ENCODE peak calls at places on chromosome 13, in six cellular contexts. G is AG04450, L is psoas muscle, S is suprapubic skin, R is PC-3, H is thoracic aorta. U is an unnamed sample. For H3K9me3, the result is how much of the 10 kb centered on the place peaks cover.

GRCh38 chr13:69579351-69579750 is 528.3 kb upstream of the ATXN8OS start:
- DNase-seq in G (no peak), L (no peak), S (no peak), R (peak), H (no peak), U (no peak)

GRCh38 chr13:98320561-98321105 is 143.6 kb upstream of the RNF113B start:
- DNase-seq in S (no peak), R (no peak), L (no peak), G (no peak), H (no peak), U (no peak)

GRCh38 chr13:51771418-51772104 is 32.4 kb downstream of the DHRS12 start:
- DNase-seq in R (no peak), H (no peak), L (no peak), S (no peak), G (no peak), U (no peak)

GRCh38 chr13:79548886-79549285 is 67.9 kb downstream of the NDFIP2 start:
- DNase-seq in H (no peak), R (peak), G (no peak), S (no peak), L (no peak), U (no peak)

GRCh38 chr13:76683854-76684253 is 202.4 kb downstream of the KCTD12 start:
- DNase-seq in H (no peak), S (no peak), G (no peak), R (no peak), L (no peak), U (no peak)

GRCh38 chr13:69793803-69794453 is 313.7 kb upstream of the ATXN8OS start:
- DNase-seq in R (no peak), S (no peak), H (no peak), G (no peak), L (no peak), U (no peak)

GRCh38 chr13:47661076-47661475 is 340.0 kb downstream of the SUCLA2 start:
- DNase-seq in L (no peak), H (no peak), R (peak), G (peak), S (no peak), U (no peak)

GRCh38 chr13:111493468-111493867 is 173.0 kb downstream of the TEX29 start:
- DNase-seq in H (no peak), L (no peak), R (no peak), G (no peak), S (no peak), U (no peak)

GRCh38 chr13:44393391-44393790 is 19.8 kb downstream of the SERP2 start:
- DNase-seq in G (no peak), H (no peak), S (peak), L (no peak), R (no peak), U (no peak)

GRCh38 chr13:28338202-28338601 is 156.7 kb downstream of the FLT1 start:
- DNase-seq in G (no peak), L (no peak), R (no peak), S (no peak), H (no peak), U (no peak)

GRCh38 chr13:79932556-79932955 is 408.4 kb downstream of the SPRY2 start:
- DNase-seq in G (no peak), R (peak), H (no peak), S (no peak), L (no peak), U (no peak)

GRCh38 chr13:66657165-66657895 is 572.8 kb downstream of the PCDH9 start:
- DNase-seq in H (no peak), G (peak), S (peak), L (peak), R (peak), U (no peak)

GRCh38 chr13:95231393-95231792 is 69.9 kb downstream of the ABCC4 start:
- DNase-seq in L (no peak), R (no peak), S (no peak), G (no peak), H (no peak), U (no peak)

GRCh38 chr13:63880705-63881104 is 2465.1 kb upstream of the PCDH20 start:
- DNase-seq in R (no peak), G (no peak), L (no peak), H (no peak), S (no peak), U (no peak)

DNA sequence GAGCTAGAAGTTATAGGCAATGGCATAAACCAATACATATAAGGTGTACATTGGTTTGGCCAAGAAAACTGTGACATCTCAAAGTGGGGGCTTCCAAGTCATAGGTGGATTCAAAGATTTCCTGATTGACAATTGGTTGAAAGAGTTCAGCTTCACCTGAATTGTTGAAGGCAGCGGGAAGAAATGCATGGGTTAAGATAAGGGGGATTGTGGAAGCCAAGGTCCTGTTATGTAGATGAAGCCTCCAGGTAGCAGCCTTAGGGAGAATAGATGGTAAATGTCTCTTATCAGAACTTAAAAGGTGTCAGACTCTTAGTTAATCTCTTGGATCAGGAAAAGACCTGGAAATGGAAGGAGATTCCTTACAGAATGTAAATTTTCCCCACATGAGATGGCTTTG is 26.0 kb downstream of the ATP8A2 start:
- DNase-seq in L (no peak), H (no peak), S (no peak), R (no peak), G (no peak), U (no peak)
- H3K9me3 ChIP-seq in L (under half), H (under half), S (under half), R (under half), G (under half), U (under half)

DNA sequence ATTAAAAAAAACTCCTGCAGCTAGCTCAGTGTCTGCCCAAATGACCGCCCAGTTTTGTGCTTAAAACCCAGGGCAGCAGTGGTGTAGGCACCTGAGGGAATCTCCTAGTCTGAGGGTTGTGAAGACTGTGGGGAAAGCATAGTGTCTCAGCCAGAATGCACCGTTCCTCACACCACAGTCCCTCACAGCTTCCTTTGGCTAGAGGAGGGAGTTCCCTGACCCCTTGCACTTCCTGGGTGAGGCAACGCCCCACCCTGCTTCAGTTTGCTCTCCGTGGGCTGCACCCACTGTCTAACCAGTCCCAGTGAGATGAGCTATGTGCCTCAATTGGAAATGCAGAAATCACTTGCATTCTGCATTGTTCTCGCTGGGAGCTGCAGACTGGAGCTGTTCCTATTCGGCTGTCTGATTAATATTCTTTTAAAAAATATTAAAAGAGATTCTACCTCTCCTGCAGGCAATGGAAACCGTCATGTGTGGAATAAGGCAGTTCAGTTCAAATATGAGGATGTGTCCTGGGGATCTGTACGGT is 645.7 kb downstream of the FGF9 start:
- DNase-seq in G (no peak), S (no peak), L (no peak), H (no peak), R (no peak), U (no peak)
- H3K9me3 ChIP-seq in G (under half), S (under half), L (under half), H (under half), R (under half), U (under half)

DNA sequence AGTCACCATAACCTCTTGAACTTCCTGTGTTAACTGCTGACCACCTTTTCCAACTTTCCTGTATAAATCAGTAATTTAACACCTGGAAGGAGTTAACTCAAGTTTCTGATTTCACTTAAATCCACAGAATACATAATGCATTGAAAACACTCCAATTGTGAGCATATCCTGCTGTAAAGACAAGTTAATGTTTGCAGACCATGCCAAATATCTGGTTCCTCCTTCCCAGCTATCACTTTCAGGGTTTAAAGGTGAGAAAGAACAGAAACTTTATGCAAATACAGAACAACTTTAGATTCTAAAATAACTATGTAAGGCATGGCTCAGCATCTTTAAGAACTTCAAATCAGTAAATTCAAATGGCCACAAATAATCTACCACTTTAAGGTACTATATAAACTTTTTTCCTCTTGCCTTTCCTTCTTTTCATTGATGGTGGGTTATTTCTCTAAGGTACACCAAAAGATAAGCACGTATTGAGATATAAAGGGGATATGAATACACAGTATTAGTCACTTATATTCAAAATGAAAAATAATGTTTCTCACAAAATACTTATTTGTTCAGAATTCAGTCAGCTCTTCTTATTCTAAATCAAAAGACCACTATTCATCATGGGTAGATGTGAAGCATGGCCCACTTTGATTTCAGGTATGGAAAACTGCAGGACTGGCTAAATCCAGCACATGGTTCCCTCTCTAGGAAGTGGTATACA is 6.6 kb upstream of the TPTE2 start:
- DNase-seq in R (no peak), G (no peak), H (no peak), S (no peak), L (no peak), U (no peak)
- H3K9me3 ChIP-seq in R (under half), G (under half), H (under half), S (under half), L (under half), U (under half)

DNA sequence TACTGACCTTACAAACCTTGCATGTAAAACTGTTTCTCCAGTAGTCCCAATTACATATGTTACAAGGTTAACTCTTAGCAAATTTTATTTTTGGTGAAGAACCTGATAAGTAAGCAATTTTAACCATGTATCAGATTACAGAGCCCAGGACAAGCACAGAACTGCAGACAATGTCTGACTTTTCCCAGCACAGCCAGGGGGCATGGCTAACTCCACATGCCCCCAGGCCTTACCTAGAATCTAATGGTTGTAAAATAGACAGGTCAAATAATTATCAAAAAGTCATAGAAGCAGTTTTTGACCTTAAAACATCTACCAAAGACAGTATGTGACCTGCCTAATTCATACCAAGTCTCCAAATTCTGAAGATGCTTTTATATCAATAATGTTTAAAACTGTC is 364.1 kb downstream of the FOXO1 start:
- DNase-seq in L (no peak), R (no peak), S (no peak), G (no peak), H (no peak), U (no peak)
- H3K9me3 ChIP-seq in L (under half), R (under half), S (under half), G (under half), H (under half), U (under half)

DNA sequence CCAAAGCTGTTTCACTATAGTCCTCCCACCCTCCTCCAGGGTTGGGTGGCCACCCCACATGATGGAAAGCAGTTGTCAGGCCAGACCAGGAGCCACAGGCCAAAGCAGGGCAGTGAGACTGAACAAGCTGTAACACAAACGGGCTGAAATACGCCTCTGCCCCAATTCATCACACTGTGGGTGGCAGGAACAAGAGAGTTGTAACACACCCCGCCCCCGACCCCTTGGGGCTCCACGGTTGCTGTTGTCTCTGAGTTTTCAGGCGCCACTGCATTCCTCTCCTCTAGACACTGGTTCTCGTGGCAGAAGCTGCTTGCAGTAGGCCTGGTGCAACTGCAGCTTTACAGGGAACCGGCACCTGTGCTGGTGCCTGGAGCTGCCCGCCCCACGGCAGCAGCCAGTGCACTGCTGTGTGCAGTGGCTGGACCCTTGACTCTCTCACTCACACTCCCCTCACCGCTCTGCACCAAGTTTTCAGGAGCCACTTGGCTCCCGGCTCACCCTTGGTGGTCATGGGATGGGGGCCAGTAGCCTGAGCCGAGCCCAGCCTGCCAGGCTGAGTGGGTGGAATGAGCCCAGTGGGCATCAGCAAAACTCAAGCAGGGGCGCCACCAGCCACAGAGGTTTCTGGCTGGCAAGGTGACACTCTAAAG is 1314.5 kb upstream of the MIR17HG start:
- DNase-seq in H (no peak), G (no peak), R (no peak), L (no peak), S (no peak), U (no peak)
- H3K9me3 ChIP-seq in H (under half), G (under half), R (under half), L (under half), S (under half), U (under half)

GRCh38 chr13:18947376-18947977 is 234.1 kb downstream of the TUBA3C start:
- DNase-seq in S (no peak), L (no peak), R (no peak), H (no peak), G (no peak), U (no peak)
- H3K9me3 ChIP-seq in S (under half), L (under half), R (under half), H (under half), G (half or more), U (under half)

GRCh38 chr13:78067290-78067689 is 148.7 kb upstream of the EDNRB start:
- DNase-seq in L (no peak), G (no peak), S (no peak), R (no peak), H (no peak), U (no peak)

GRCh38 chr13:78060966-78061365 is 142.3 kb upstream of the EDNRB start:
- DNase-seq in H (no peak), L (no peak), R (no peak), G (no peak), S (no peak), U (no peak)

GRCh38 chr13:78061806-78062205 is 143.2 kb upstream of the EDNRB start:
- DNase-seq in G (no peak), H (no peak), L (no peak), S (no peak), R (no peak), U (no peak)
- H3K9me3 ChIP-seq in G (under half), H (under half), L (under half), S (under half), R (under half), U (under half)

U was measured in esophagus squamous epithelium.